ENCODE peak calls at places on chromosomes 12 and 14, in five cellular contexts. P, H, R, Q and I are unnamed samples.

GRCh38 chr14:32897724-32898064 is 41.0 kb upstream of the NPAS3 start:
- DNase-seq in Q (no peak), H (no peak), R (no peak), P (no peak), I (no peak)

GRCh38 chr12:13735756-13736155 is 245.6 kb downstream of the GRIN2B start:
- DNase-seq in H (no peak), R (no peak), Q (no peak), P (no peak), I (no peak)

GRCh38 chr12:87813476-87814234 is 215.5 kb downstream of the C12orf50 start:
- DNase-seq in H (no peak), P (no peak), R (no peak), Q (no peak), I (no peak)

GRCh38 chr12:53476769-53477209 is 22.5 kb downstream of the MAP3K12 start:
- DNase-seq in P (no peak), H (no peak), Q (no peak), R (no peak), I (no peak)

GRCh38 chr12:65139389-65139788 is 18.3 kb upstream of the WIF1 start:
- DNase-seq in H (no peak), R (no peak), P (no peak), Q (no peak), I (no peak)

GRCh38 chr12:54683388-54683787 is 35.2 kb upstream of the DCD start:
- DNase-seq in H (no peak), P (no peak), Q (no peak), R (no peak), I (no peak)

GRCh38 chr14:103692871-103693270 is 22.4 kb downstream of the XRCC3 start:
- DNase-seq in P (peak), Q (no peak), H (no peak), R (no peak), I (no peak)

GRCh38 chr12:24754690-24755638 is 193.9 kb downstream of the BCAT1 start:
- DNase-seq in R (peak), Q (no peak), H (no peak), P (no peak), I (no peak)

GRCh38 chr12:54217774-54218221 is 29.0 kb upstream of the SMUG1 start:
- DNase-seq in P (peak), H (no peak), R (no peak), Q (peak), I (no peak)

GRCh38 chr12:98416845-98417244 is 98.5 kb upstream of the TMPO start:
- DNase-seq in Q (no peak), R (no peak), P (no peak), H (no peak), I (no peak)

GRCh38 chr12:51922146-51922545 is 14.8 kb downstream of the ACVRL1 start:
- DNase-seq in H (no peak), R (no peak), P (no peak), Q (no peak), I (no peak)

GRCh38 chr12:12999959-13000615 is at the start of gene HEBP1:
- DNase-seq in Q (peak), H (peak), R (peak), P (peak), I (peak)

GRCh38 chr12:45893240-45893639 is 97.1 kb downstream of the SCAF11 start:
- DNase-seq in P (no peak), H (no peak), Q (no peak), R (peak), I (no peak)

GRCh38 chr12:10554228-10554970 is 48.7 kb downstream of the EIF2S3B start:
- DNase-seq in H (no peak), P (no peak), R (no peak), Q (no peak), I (no peak)

GRCh38 chr12:130041983-130042812 is 120.1 kb upstream of the FZD10 start:
- DNase-seq in R (no peak), H (no peak), P (peak), Q (peak), I (no peak)

GRCh38 chr14:65101631-65102440 is 481 bp downstream of the MAX start:
- DNase-seq in Q (peak), P (peak), R (no peak), H (peak), I (no peak)

GRCh38 chr12:131102991-131103609 is 149.4 kb downstream of the ADGRD1 start:
- DNase-seq in H (peak), R (no peak), P (peak), Q (no peak), I (peak)

GRCh38 chr12:71878208-71878607 is 38.6 kb downstream of the TBC1D15 start:
- DNase-seq in Q (no peak), H (no peak), P (no peak), R (no peak), I (no peak)

GRCh38 chr12:33605776-33606175 is 166.2 kb upstream of the SYT10 start:
- DNase-seq in R (no peak), P (no peak), H (no peak), Q (no peak), I (no peak)

GRCh38 chr14:57933363-57933762 is 67.5 kb upstream of the SLC35F4 start:
- DNase-seq in R (no peak), H (no peak), P (no peak), Q (no peak), I (no peak)

GRCh38 chr14:61466249-61466904 is 145.0 kb downstream of the PRKCH start:
- DNase-seq in P (peak), H (peak), Q (peak), R (peak), I (no peak)

GRCh38 chr12:96063046-96063445 is 27.7 kb upstream of the LTA4H start:
- DNase-seq in P (no peak), R (no peak), Q (no peak), H (no peak), I (no peak)
- TF ChIP-seq CTCF in P (no peak), R (peak), Q (peak), H (no peak), I (no peak)

GRCh38 chr14:29521526-29522137 is 406.0 kb downstream of the PRKD1 start:
- DNase-seq in Q (no peak), R (no peak), P (no peak), H (no peak), I (no peak)
- TF ChIP-seq CTCF in Q (no peak), R (peak), P (no peak), H (no peak), I (no peak)

GRCh38 chr12:27524489-27524835 is 456 bp downstream of the PPFIBP1 start:
- DNase-seq in Q (no peak), P (no peak), H (no peak), R (no peak), I (no peak)

GRCh38 chr12:27523305-27523641 is 733 bp upstream of the PPFIBP1 start:
- DNase-seq in H (no peak), P (no peak), Q (no peak), R (no peak), I (no peak)

GRCh38 chr12:27525373-27525772 is 1.4 kb downstream of the PPFIBP1 start:
- DNase-seq in Q (no peak), R (no peak), P (no peak), H (peak), I (no peak)

GRCh38 chr12:27524839-27525238 is 833 bp downstream of the PPFIBP1 start:
- DNase-seq in Q (no peak), H (no peak), P (peak), R (no peak), I (no peak)

GRCh38 chr12:27523642-27524488 is at the start of gene PPFIBP1:
- DNase-seq in Q (peak), R (peak), H (peak), P (peak), I (peak)
- TF ChIP-seq CTCF in Q (peak), R (peak), H (peak), P (peak), I (no peak)

GRCh38 chr12:6689000-6689882 is at the start of gene ZNF384:
- DNase-seq in P (peak), Q (peak), R (peak), H (peak), I (peak)
- TF ChIP-seq CTCF in P (peak), Q (peak), R (no peak), H (no peak), I (no peak)

GRCh38 chr14:22276913-22277816 is 311.9 kb downstream of the DAD1 start:
- DNase-seq in H (no peak), R (no peak), Q (no peak), P (no peak), I (no peak)
- TF ChIP-seq CTCF in H (peak), R (peak), Q (peak), P (peak), I (peak)

GRCh38 chr14:68257969-68258368 is 438.4 kb downstream of the RAD51B start:
- DNase-seq in H (no peak), R (no peak), P (no peak), Q (no peak), I (no peak)

GRCh38 chr14:68253381-68253780 is 433.8 kb downstream of the RAD51B start:
- DNase-seq in P (no peak), Q (no peak), H (no peak), R (no peak), I (no peak)

GRCh38 chr14:68253878-68254528 is 434.4 kb downstream of the RAD51B start:
- DNase-seq in R (no peak), P (no peak), Q (no peak), H (no peak), I (no peak)

GRCh38 chr14:68254669-68255527 is 435.3 kb downstream of the RAD51B start:
- DNase-seq in P (no peak), R (no peak), H (no peak), Q (no peak), I (no peak)

GRCh38 chr14:68255697-68256178 is 436.2 kb downstream of the RAD51B start:
- DNase-seq in H (no peak), P (no peak), Q (no peak), R (peak), I (no peak)
- TF ChIP-seq CTCF in H (no peak), P (no peak), Q (no peak), R (no peak), I (no peak)